ENCODE peak calls at places on chromosomes 3 and 15, in ten cellular contexts. One of them, this sample, is unnamed.
A peak's percentile ranks its signal among the peaks of the same experiment; 100 is the strongest.

GRCh38 chr15:68967948-68968347 is 37.6 kb downstream of the SPESP1 start:
- DNase-seq in heart right ventricle: no peak
- DNase-seq in PC-3: no peak
- DNase-seq in stimulated activated CD4-positive, alpha-beta T cell treated with anti-CD3 and anti-CD28 coated beads, Interleukin-4, amount 100 ng/mL, for 24 hours: no peak
- DNase-seq in T-cell: no peak
- DNase-seq in T-helper 1 cell: no peak
- DNase-seq in HEK293T: no peak
- DNase-seq in sciatic nerve: no peak
- DNase-seq in glutamatergic neuron: no peak
- DNase-seq in activated T-cell treated with anti-CD3 and anti-CD28 coated beads, Interleukin-2, amount 50 U/mL, for 72 hours: no peak
- DNase-seq in this sample: no peak

GRCh38 chr3:172449468-172450149 is 1.4 kb upstream of the GHSR start:
- DNase-seq in heart right ventricle: peak; percentile 16
- DNase-seq in PC-3: no peak
- DNase-seq in stimulated activated CD4-positive, alpha-beta T cell treated with anti-CD3 and anti-CD28 coated beads, Interleukin-4, amount 100 ng/mL, for 24 hours: no peak
- DNase-seq in T-cell: no peak
- DNase-seq in T-helper 1 cell: no peak
- DNase-seq in HEK293T: no peak
- DNase-seq in sciatic nerve: no peak
- DNase-seq in glutamatergic neuron: peak; percentile 34
- DNase-seq in activated T-cell treated with anti-CD3 and anti-CD28 coated beads, Interleukin-2, amount 50 U/mL, for 72 hours: peak; percentile 4
- DNase-seq in this sample: peak; percentile 81

GRCh38 chr15:33068531-33068990 is 126.0 kb downstream of the FMN1 start:
- DNase-seq in heart right ventricle: peak; percentile 19
- DNase-seq in PC-3: peak; percentile 97
- DNase-seq in stimulated activated CD4-positive, alpha-beta T cell treated with anti-CD3 and anti-CD28 coated beads, Interleukin-4, amount 100 ng/mL, for 24 hours: no peak
- DNase-seq in T-cell: no peak
- DNase-seq in T-helper 1 cell: no peak
- DNase-seq in HEK293T: no peak
- DNase-seq in sciatic nerve: no peak
- DNase-seq in glutamatergic neuron: no peak
- DNase-seq in activated T-cell treated with anti-CD3 and anti-CD28 coated beads, Interleukin-2, amount 50 U/mL, for 72 hours: no peak
- DNase-seq in this sample: no peak

GRCh38 chr15:89641053-89641452 is 14.2 kb downstream of the KIF7 start:
- DNase-seq in heart right ventricle: no peak
- DNase-seq in PC-3: no peak
- DNase-seq in stimulated activated CD4-positive, alpha-beta T cell treated with anti-CD3 and anti-CD28 coated beads, Interleukin-4, amount 100 ng/mL, for 24 hours: no peak
- DNase-seq in T-cell: no peak
- DNase-seq in T-helper 1 cell: no peak
- DNase-seq in HEK293T: no peak
- DNase-seq in sciatic nerve: no peak
- DNase-seq in glutamatergic neuron: no peak
- DNase-seq in activated T-cell treated with anti-CD3 and anti-CD28 coated beads, Interleukin-2, amount 50 U/mL, for 72 hours: no peak
- DNase-seq in this sample: no peak

GRCh38 chr3:69145688-69146087 is 23.3 kb upstream of the LMOD3 start:
- DNase-seq in heart right ventricle: no peak
- DNase-seq in PC-3: no peak
- DNase-seq in stimulated activated CD4-positive, alpha-beta T cell treated with anti-CD3 and anti-CD28 coated beads, Interleukin-4, amount 100 ng/mL, for 24 hours: no peak
- DNase-seq in T-cell: no peak
- DNase-seq in T-helper 1 cell: no peak
- DNase-seq in HEK293T: no peak
- DNase-seq in sciatic nerve: no peak
- DNase-seq in glutamatergic neuron: no peak
- DNase-seq in activated T-cell treated with anti-CD3 and anti-CD28 coated beads, Interleukin-2, amount 50 U/mL, for 72 hours: no peak
- DNase-seq in this sample: no peak

GRCh38 chr3:61005591-61005990 is 245.7 kb downstream of the FHIT start:
- DNase-seq in heart right ventricle: no peak
- DNase-seq in PC-3: no peak
- DNase-seq in stimulated activated CD4-positive, alpha-beta T cell treated with anti-CD3 and anti-CD28 coated beads, Interleukin-4, amount 100 ng/mL, for 24 hours: no peak
- DNase-seq in T-cell: no peak
- DNase-seq in T-helper 1 cell: no peak
- DNase-seq in HEK293T: no peak
- DNase-seq in sciatic nerve: no peak
- DNase-seq in glutamatergic neuron: no peak
- DNase-seq in activated T-cell treated with anti-CD3 and anti-CD28 coated beads, Interleukin-2, amount 50 U/mL, for 72 hours: no peak
- DNase-seq in this sample: no peak

GRCh38 chr3:171459942-171460225 is 321 bp downstream of the TNIK start:
- DNase-seq in heart right ventricle: no peak
- DNase-seq in PC-3: peak; percentile 9
- DNase-seq in stimulated activated CD4-positive, alpha-beta T cell treated with anti-CD3 and anti-CD28 coated beads, Interleukin-4, amount 100 ng/mL, for 24 hours: no peak
- DNase-seq in T-cell: no peak
- DNase-seq in T-helper 1 cell: no peak
- DNase-seq in HEK293T: no peak
- DNase-seq in sciatic nerve: peak; percentile 55
- DNase-seq in glutamatergic neuron: no peak
- DNase-seq in activated T-cell treated with anti-CD3 and anti-CD28 coated beads, Interleukin-2, amount 50 U/mL, for 72 hours: no peak
- DNase-seq in this sample: no peak

GRCh38 chr15:36358094-36358961 is 221.1 kb upstream of the CDIN1 start:
- DNase-seq in heart right ventricle: no peak
- DNase-seq in PC-3: peak; percentile 49
- DNase-seq in stimulated activated CD4-positive, alpha-beta T cell treated with anti-CD3 and anti-CD28 coated beads, Interleukin-4, amount 100 ng/mL, for 24 hours: no peak
- DNase-seq in T-cell: no peak
- DNase-seq in T-helper 1 cell: no peak
- DNase-seq in HEK293T: no peak
- DNase-seq in sciatic nerve: no peak
- DNase-seq in glutamatergic neuron: no peak
- DNase-seq in activated T-cell treated with anti-CD3 and anti-CD28 coated beads, Interleukin-2, amount 50 U/mL, for 72 hours: no peak
- DNase-seq in this sample: no peak

This sample was measured in aorta.